ENCODE peak calls at places on chromosomes 13 and 19, in five cellular contexts. One of them, this sample, is unnamed.

GRCh38 chr13:99382428-99383133 is 75.4 kb upstream of the GPR183 start:
- DNase-seq in Panc1: no peak
- DNase-seq in ovary: no peak
- DNase-seq in CD4-positive, alpha-beta T cell: no peak
- DNase-seq in colonic mucosa: peak; percentile 45
- DNase-seq in this sample: no peak

GRCh38 chr13:35600137-35600536 is 123.6 kb upstream of the MAB21L1 start:
- DNase-seq in colonic mucosa: no peak
- DNase-seq in Panc1: no peak
- DNase-seq in CD4-positive, alpha-beta T cell: no peak
- DNase-seq in ovary: no peak
- DNase-seq in this sample: no peak

GRCh38 chr13:30829145-30829544 is 76.9 kb upstream of the MEDAG start:
- DNase-seq in ovary: no peak
- DNase-seq in CD4-positive, alpha-beta T cell: no peak
- DNase-seq in colonic mucosa: no peak
- DNase-seq in Panc1: no peak
- DNase-seq in this sample: no peak

GRCh38 chr13:24220086-24220703 is 59.7 kb downstream of the SPATA13 start:
- DNase-seq in CD4-positive, alpha-beta T cell: no peak
- DNase-seq in colonic mucosa: peak; percentile 78
- DNase-seq in ovary: peak; percentile 70
- DNase-seq in Panc1: peak; percentile 50
- DNase-seq in this sample: no peak

GRCh38 chr13:74466015-74466414 is 331.8 kb upstream of the KLF12 start:
- DNase-seq in ovary: no peak
- DNase-seq in colonic mucosa: no peak
- DNase-seq in CD4-positive, alpha-beta T cell: no peak
- DNase-seq in Panc1: no peak
- DNase-seq in this sample: no peak

GRCh38 chr19:29285878-29286277 is 72.9 kb upstream of the UQCRFS1 start:
- DNase-seq in Panc1: no peak
- DNase-seq in colonic mucosa: no peak
- DNase-seq in ovary: no peak
- DNase-seq in CD4-positive, alpha-beta T cell: no peak
- DNase-seq in this sample: no peak

GRCh38 chr13:25375727-25376358 is 4.1 kb downstream of the ATP8A2 start:
- DNase-seq in colonic mucosa: peak; percentile 22
- DNase-seq in ovary: no peak
- DNase-seq in Panc1: peak; percentile 25
- DNase-seq in CD4-positive, alpha-beta T cell: no peak
- DNase-seq in this sample: no peak

GRCh38 chr13:25253702-25254101 is 33.6 kb downstream of the MTMR6 start:
- DNase-seq in ovary: no peak
- DNase-seq in colonic mucosa: peak; percentile 36
- DNase-seq in CD4-positive, alpha-beta T cell: no peak
- DNase-seq in Panc1: no peak
- DNase-seq in this sample: no peak

GRCh38 chr13:20501139-20501538 is 24.5 kb downstream of the CRYL1 start:
- DNase-seq in ovary: no peak
- DNase-seq in CD4-positive, alpha-beta T cell: no peak
- DNase-seq in colonic mucosa: no peak
- DNase-seq in Panc1: no peak
- DNase-seq in this sample: no peak

GRCh38 chr19:44972802-44973201 is 17.6 kb downstream of the CLPTM1 start:
- DNase-seq in ovary: no peak
- DNase-seq in colonic mucosa: no peak
- DNase-seq in Panc1: no peak
- DNase-seq in CD4-positive, alpha-beta T cell: no peak
- DNase-seq in this sample: no peak

GRCh38 chr19:34191355-34191962 is 19.2 kb downstream of the LSM14A start:
- DNase-seq in ovary: no peak
- DNase-seq in CD4-positive, alpha-beta T cell: no peak
- DNase-seq in Panc1: no peak
- DNase-seq in colonic mucosa: no peak
- DNase-seq in this sample: no peak

GRCh38 chr13:39961036-39961435 is 305.6 kb downstream of the COG6 start:
- DNase-seq in CD4-positive, alpha-beta T cell: no peak
- DNase-seq in Panc1: no peak
- DNase-seq in ovary: no peak
- DNase-seq in colonic mucosa: no peak
- DNase-seq in this sample: no peak

DNA sequence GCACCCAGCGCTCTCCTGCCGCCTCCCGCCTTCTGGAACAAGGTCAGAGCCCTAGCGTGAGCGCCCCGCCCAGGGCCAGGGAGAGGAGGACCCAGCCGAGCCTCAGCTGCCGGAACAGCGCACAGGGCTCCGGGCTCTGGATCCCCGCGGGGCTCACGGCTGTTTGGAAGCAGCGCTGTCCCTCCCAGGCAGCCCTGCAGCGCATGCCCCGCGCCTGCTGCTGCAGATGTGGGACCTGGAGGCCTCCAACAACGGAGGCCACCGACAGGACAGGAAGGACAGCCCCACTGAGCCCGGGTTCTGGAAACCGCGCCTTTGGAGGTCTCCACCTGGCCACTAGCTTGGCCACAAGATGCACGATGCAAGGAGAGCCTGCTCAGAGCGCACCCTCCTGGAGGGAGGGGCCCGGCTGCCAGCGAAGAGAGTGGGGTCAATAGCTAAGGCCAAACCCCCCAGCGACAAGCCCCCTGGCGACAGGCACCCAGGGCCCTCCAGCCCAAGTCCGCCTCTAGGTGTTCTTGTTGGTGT is 12.6 kb downstream of the ZSCAN18 start:
- DNase-seq in CD4-positive, alpha-beta T cell: no peak
- DNase-seq in ovary: no peak
- DNase-seq in colonic mucosa: no peak
- DNase-seq in Panc1: no peak
- DNase-seq in this sample: peak; percentile 58
- H3K9me3 ChIP-seq in CD4-positive, alpha-beta T cell: peaks cover 77% of the 10 kb centered on the region
- H3K9me3 ChIP-seq in ovary: peaks cover 3% of the 10 kb centered on the region
- H3K9me3 ChIP-seq in colonic mucosa: no peaks in the 10 kb centered on the region
- H3K9me3 ChIP-seq in Panc1: peaks cover 10% of the 10 kb centered on the region
- H3K9me3 ChIP-seq in this sample: peaks cover 24% of the 10 kb centered on the region

DNA sequence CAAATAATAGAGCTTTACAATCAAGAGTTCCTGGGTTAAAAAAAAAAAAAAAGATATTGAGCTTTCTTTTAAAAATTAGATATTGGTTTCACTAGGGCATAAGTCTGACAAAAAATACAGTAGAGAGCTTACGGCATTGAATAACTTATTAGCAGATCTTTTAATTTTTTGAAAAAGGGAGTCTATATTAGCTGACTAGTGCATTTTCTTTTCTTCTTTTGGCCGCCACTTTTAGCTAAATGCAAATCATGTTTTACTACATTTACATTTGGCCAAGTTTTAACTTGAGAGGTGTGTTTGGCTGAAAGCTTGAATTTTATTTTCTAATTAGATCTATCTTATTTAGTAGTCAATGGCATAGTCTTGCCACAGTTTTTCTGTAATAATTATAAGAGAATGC is 43.4 kb downstream of the SPRY2 start:
- DNase-seq in Panc1: no peak
- DNase-seq in ovary: no peak
- DNase-seq in CD4-positive, alpha-beta T cell: no peak
- DNase-seq in colonic mucosa: no peak
- DNase-seq in this sample: no peak
- H3K27ac ChIP-seq in Panc1: no peak overlapping the region
- H3K27ac ChIP-seq in ovary: no peak overlapping the region
- H3K27ac ChIP-seq in CD4-positive, alpha-beta T cell: no peak overlapping the region
- H3K27ac ChIP-seq in colonic mucosa: no peak overlapping the region
- H3K27ac ChIP-seq in this sample: no peak overlapping the region

GRCh38 chr19:54609356-54609791 is 15.9 kb downstream of the LILRA1 start:
- DNase-seq in ovary: no peak
- DNase-seq in Panc1: no peak
- DNase-seq in colonic mucosa: no peak
- DNase-seq in CD4-positive, alpha-beta T cell: no peak
- DNase-seq in this sample: no peak
- H3K9me3 ChIP-seq in ovary: no peaks in the 10 kb centered on the region
- H3K9me3 ChIP-seq in Panc1: peaks cover 13% of the 10 kb centered on the region
- H3K9me3 ChIP-seq in colonic mucosa: no peaks in the 10 kb centered on the region
- H3K9me3 ChIP-seq in CD4-positive, alpha-beta T cell: peaks cover 5% of the 10 kb centered on the region
- H3K9me3 ChIP-seq in this sample: peaks cover 2% of the 10 kb centered on the region

GRCh38 chr19:56118666-56119584 is 2.2 kb downstream of the ZNF787 start:
- DNase-seq in CD4-positive, alpha-beta T cell: no peak
- DNase-seq in colonic mucosa: no peak
- DNase-seq in Panc1: no peak
- DNase-seq in ovary: no peak
- DNase-seq in this sample: no peak
- H3K27ac ChIP-seq in CD4-positive, alpha-beta T cell: no peak overlapping the region
- H3K27ac ChIP-seq in colonic mucosa: peak overlapping the region; percentile 96
- H3K27ac ChIP-seq in Panc1: peak overlapping the region; percentile 88
- H3K27ac ChIP-seq in ovary: no peak overlapping the region
- H3K27ac ChIP-seq in this sample: no peak overlapping the region

GRCh38 chr13:44459674-44460073 is 86.0 kb downstream of the SERP2 start:
- DNase-seq in ovary: no peak
- DNase-seq in CD4-positive, alpha-beta T cell: no peak
- DNase-seq in Panc1: no peak
- DNase-seq in colonic mucosa: no peak
- DNase-seq in this sample: no peak
- H3K9me3 ChIP-seq in ovary: no peaks in the 10 kb centered on the region
- H3K9me3 ChIP-seq in CD4-positive, alpha-beta T cell: no peaks in the 10 kb centered on the region
- H3K9me3 ChIP-seq in Panc1: no peaks in the 10 kb centered on the region
- H3K9me3 ChIP-seq in colonic mucosa: no peaks in the 10 kb centered on the region
- H3K9me3 ChIP-seq in this sample: no peaks in the 10 kb centered on the region

GRCh38 chr19:52688335-52688734 is 46.5 kb downstream of the ZNF611 start:
- DNase-seq in Panc1: no peak
- DNase-seq in colonic mucosa: no peak
- DNase-seq in CD4-positive, alpha-beta T cell: no peak
- DNase-seq in ovary: no peak
- DNase-seq in this sample: no peak
- H3K27ac ChIP-seq in Panc1: no peak overlapping the region
- H3K27ac ChIP-seq in colonic mucosa: no peak overlapping the region
- H3K27ac ChIP-seq in CD4-positive, alpha-beta T cell: no peak overlapping the region
- H3K27ac ChIP-seq in ovary: no peak overlapping the region
- H3K27ac ChIP-seq in this sample: no peak overlapping the region

GRCh38 chr19:36837902-36838783 is at the start of gene ZNF790:
- DNase-seq in ovary: peak; percentile 84
- DNase-seq in CD4-positive, alpha-beta T cell: peak; percentile 69
- DNase-seq in Panc1: peak; percentile 89
- DNase-seq in colonic mucosa: peak; percentile 91
- DNase-seq in this sample: peak; percentile 96

GRCh38 chr19:36833430-36833829 is 4.8 kb downstream of the ZNF790 start:
- DNase-seq in CD4-positive, alpha-beta T cell: no peak
- DNase-seq in ovary: no peak
- DNase-seq in Panc1: no peak
- DNase-seq in colonic mucosa: no peak
- DNase-seq in this sample: no peak

GRCh38 chr19:36837525-36837901 is 674 bp downstream of the ZNF790 start:
- DNase-seq in CD4-positive, alpha-beta T cell: no peak
- DNase-seq in ovary: no peak
- DNase-seq in colonic mucosa: no peak
- DNase-seq in Panc1: no peak
- DNase-seq in this sample: no peak

DNA sequence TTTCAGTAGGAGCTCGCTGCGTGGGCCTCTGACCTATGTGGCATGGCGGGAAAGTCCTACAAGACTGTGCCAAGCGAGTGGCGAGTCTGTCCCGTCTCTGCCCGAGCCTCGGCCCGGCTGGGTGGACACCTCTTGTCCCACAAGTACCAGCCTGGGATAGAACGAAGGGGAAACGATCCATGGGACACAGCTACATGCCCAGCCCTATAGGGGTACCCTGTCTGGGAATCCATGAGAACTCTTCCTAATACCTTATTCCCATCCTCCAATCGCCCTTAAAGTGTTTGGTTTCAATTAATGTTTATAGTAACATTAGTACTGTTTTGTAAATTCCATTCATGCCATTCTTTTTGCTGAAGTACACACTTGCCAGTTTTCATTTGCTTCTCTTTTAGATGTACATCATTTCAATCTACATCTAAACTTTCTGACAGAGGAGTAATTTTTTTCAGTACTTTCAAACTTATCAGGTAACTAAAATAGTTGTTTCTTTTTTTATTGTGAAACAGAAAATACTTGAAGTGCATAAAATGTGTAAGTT is 667 bp upstream of the ZNF790 start:
- DNase-seq in ovary: no peak
- DNase-seq in Panc1: no peak
- DNase-seq in CD4-positive, alpha-beta T cell: no peak
- DNase-seq in colonic mucosa: no peak
- DNase-seq in this sample: no peak
- H3K9me3 ChIP-seq in ovary: no peaks in the 10 kb centered on the region
- H3K9me3 ChIP-seq in Panc1: peaks cover 10% of the 10 kb centered on the region
- H3K9me3 ChIP-seq in CD4-positive, alpha-beta T cell: peaks cover 33% of the 10 kb centered on the region
- H3K9me3 ChIP-seq in colonic mucosa: peaks cover 3% of the 10 kb centered on the region
- H3K9me3 ChIP-seq in this sample: peaks cover 2% of the 10 kb centered on the region

GRCh38 chr13:98338312-98338711 is 161.2 kb upstream of the RNF113B start:
- DNase-seq in ovary: no peak
- DNase-seq in Panc1: no peak
- DNase-seq in CD4-positive, alpha-beta T cell: no peak
- DNase-seq in colonic mucosa: no peak
- DNase-seq in this sample: no peak
- H3K27ac ChIP-seq in ovary: no peak overlapping the region
- H3K27ac ChIP-seq in Panc1: no peak overlapping the region
- H3K27ac ChIP-seq in CD4-positive, alpha-beta T cell: no peak overlapping the region
- H3K27ac ChIP-seq in colonic mucosa: no peak overlapping the region
- H3K27ac ChIP-seq in this sample: no peak overlapping the region